ENCODE peak calls at places on chromosomes 12 and 14, in ten cellular contexts. C, Z, R, A, E, U, H, O, L and Q are unnamed samples.

GRCh38 chr12:111330800-111331752 is 37.8 kb downstream of the PHETA1 start:
- DNase-seq in C (no peak), Z (no peak), R (no peak), A (peak), E (peak), U (peak), H (peak), O (peak), L (peak), Q (peak)

GRCh38 chr14:90510208-90510607 is 113.4 kb downstream of the CALM1 start:
- DNase-seq in C (no peak), Z (peak), R (no peak), A (no peak), E (no peak), U (peak), H (no peak), O (no peak), L (no peak), Q (no peak)

GRCh38 chr14:39426605-39427004 is 5.6 kb downstream of the FBXO33 start:
- DNase-seq in C (no peak), Z (no peak), R (no peak), A (peak), E (peak), U (peak), H (no peak), O (peak), L (peak), Q (no peak)

GRCh38 chr14:101465795-101466448 is 95.4 kb upstream of the DIO3 start:
- DNase-seq in C (peak), Z (peak), R (no peak), A (no peak), E (no peak), U (no peak), H (no peak), O (no peak), L (no peak), Q (no peak)

GRCh38 chr14:102434647-102435175 is 72.0 kb downstream of the TECPR2 start:
- DNase-seq in C (no peak), Z (no peak), R (no peak), A (no peak), E (no peak), U (no peak), H (no peak), O (no peak), L (no peak), Q (no peak)

GRCh38 chr12:47014474-47014873 is 64.9 kb upstream of the PCED1B start:
- DNase-seq in C (no peak), Z (no peak), R (no peak), A (peak), E (no peak), U (no peak), H (no peak), O (peak), L (no peak), Q (no peak)

GRCh38 chr14:96038558-96038919 is 623 bp upstream of the C14orf132 start:
- DNase-seq in C (no peak), Z (no peak), R (no peak), A (no peak), E (no peak), U (peak), H (peak), O (no peak), L (no peak), Q (no peak)

GRCh38 chr12:13211859-13212664 is 15.5 kb downstream of the EMP1 start:
- DNase-seq in C (peak), Z (peak), R (peak), A (peak), E (peak), U (peak), H (peak), O (peak), L (peak), Q (peak)

GRCh38 chr12:78622529-78623221 is 241.9 kb upstream of the SYT1 start:
- DNase-seq in C (no peak), Z (no peak), R (no peak), A (no peak), E (no peak), U (no peak), H (no peak), O (no peak), L (peak), Q (no peak)

GRCh38 chr14:45253754-45254300 is 825 bp upstream of the MIS18BP1 start:
- DNase-seq in C (no peak), Z (no peak), R (no peak), A (peak), E (peak), U (peak), H (no peak), O (no peak), L (peak), Q (no peak)

GRCh38 chr14:60485600-60486251 is at the start of gene C14orf39:
- DNase-seq in C (peak), Z (no peak), R (peak), A (peak), E (no peak), U (peak), H (peak), O (peak), L (no peak), Q (peak)

GRCh38 chr14:80948291-80948690 is 6.8 kb upstream of the CEP128 start:
- DNase-seq in C (no peak), Z (no peak), R (no peak), A (no peak), E (no peak), U (no peak), H (no peak), O (no peak), L (no peak), Q (no peak)

GRCh38 chr12:120362516-120363273 is 6.3 kb downstream of the MSI1 start:
- DNase-seq in C (no peak), Z (no peak), R (peak), A (no peak), E (no peak), U (no peak), H (peak), O (no peak), L (no peak), Q (no peak)

GRCh38 chr14:81459421-81459820 is 59.3 kb upstream of the STON2 start:
- DNase-seq in C (no peak), Z (no peak), R (no peak), A (no peak), E (no peak), U (no peak), H (peak), O (no peak), L (no peak), Q (no peak)

GRCh38 chr12:1791104-1791927 is 29.0 kb upstream of the LRTM2 start:
- DNase-seq in C (no peak), Z (peak), R (peak), A (peak), E (peak), U (peak), H (peak), O (peak), L (peak), Q (peak)

GRCh38 chr14:54383811-54384210 is 13.0 kb upstream of the CDKN3 start:
- DNase-seq in C (no peak), Z (no peak), R (no peak), A (no peak), E (no peak), U (no peak), H (no peak), O (no peak), L (no peak), Q (no peak)

GRCh38 chr12:68609955-68610434 is 704 bp upstream of the RAP1B start:
- DNase-seq in C (no peak), Z (no peak), R (no peak), A (peak), E (no peak), U (no peak), H (no peak), O (no peak), L (peak), Q (no peak)

GRCh38 chr12:80412343-80412953 is 31.6 kb upstream of the PTPRQ start:
- DNase-seq in C (no peak), Z (no peak), R (peak), A (peak), E (peak), U (peak), H (no peak), O (peak), L (peak), Q (peak)

GRCh38 chr14:84453541-84453940 is 1076.4 kb upstream of the FLRT2 start:
- DNase-seq in C (no peak), Z (no peak), R (no peak), A (peak), E (no peak), U (no peak), H (no peak), O (peak), L (no peak), Q (no peak)

GRCh38 chr12:93113317-93114006 is 184.4 kb upstream of the EEA1 start:
- DNase-seq in C (no peak), Z (no peak), R (no peak), A (no peak), E (no peak), U (no peak), H (no peak), O (no peak), L (no peak), Q (no peak)

GRCh38 chr14:99735189-99736135 is 51.4 kb downstream of the CYP46A1 start:
- DNase-seq in C (no peak), Z (no peak), R (no peak), A (no peak), E (no peak), U (no peak), H (peak), O (no peak), L (no peak), Q (no peak)

GRCh38 chr12:124500232-124501079 is 67.0 kb downstream of the NCOR2 start:
- DNase-seq in C (peak), Z (no peak), R (no peak), A (peak), E (no peak), U (peak), H (peak), O (peak), L (no peak), Q (no peak)

GRCh38 chr14:103808403-103809001 is 38.9 kb downstream of the PPP1R13B start:
- DNase-seq in C (peak), Z (peak), R (peak), A (peak), E (peak), U (peak), H (peak), O (peak), L (peak), Q (peak)

GRCh38 chr12:39006286-39006685 is 100.9 kb upstream of the CPNE8 start:
- DNase-seq in C (no peak), Z (no peak), R (no peak), A (no peak), E (no peak), U (no peak), H (no peak), O (peak), L (no peak), Q (no peak)

GRCh38 chr14:102629011-102629444 is 36.6 kb downstream of the RCOR1 start:
- DNase-seq in C (no peak), Z (no peak), R (no peak), A (no peak), E (no peak), U (no peak), H (no peak), O (no peak), L (no peak), Q (no peak)

GRCh38 chr14:86012391-86012790 is 482.4 kb downstream of the FLRT2 start:
- DNase-seq in C (no peak), Z (no peak), R (no peak), A (no peak), E (no peak), U (peak), H (no peak), O (no peak), L (no peak), Q (no peak)

GRCh38 chr14:53979747-53980642 is 23.4 kb upstream of the BMP4 start:
- DNase-seq in C (no peak), Z (no peak), R (no peak), A (peak), E (no peak), U (peak), H (peak), O (peak), L (no peak), Q (no peak)

GRCh38 chr12:42568952-42569916 is 20.3 kb downstream of the PRICKLE1 start:
- DNase-seq in C (no peak), Z (no peak), R (peak), A (peak), E (peak), U (peak), H (no peak), O (peak), L (peak), Q (peak)

GRCh38 chr14:47917344-47917954 is 242.0 kb upstream of the MDGA2 start:
- DNase-seq in C (peak), Z (no peak), R (peak), A (peak), E (no peak), U (peak), H (peak), O (peak), L (peak), Q (peak)

GRCh38 chr12:104339663-104340062 is 36.1 kb downstream of the EID3 start:
- DNase-seq in C (no peak), Z (no peak), R (no peak), A (no peak), E (no peak), U (no peak), H (no peak), O (peak), L (no peak), Q (no peak)

GRCh38 chr14:34682787-34683321 is 31.5 kb downstream of the CFL2 start:
- DNase-seq in C (no peak), Z (no peak), R (no peak), A (peak), E (peak), U (no peak), H (no peak), O (peak), L (no peak), Q (peak)

GRCh38 chr14:89902876-89903275 is 51.7 kb downstream of the EFCAB11 start:
- DNase-seq in C (no peak), Z (no peak), R (no peak), A (no peak), E (no peak), U (no peak), H (no peak), O (no peak), L (no peak), Q (no peak)

GRCh38 chr12:65318186-65318685 is 39.8 kb downstream of the MSRB3 start:
- DNase-seq in C (no peak), Z (no peak), R (no peak), A (no peak), E (no peak), U (peak), H (no peak), O (no peak), L (no peak), Q (no peak)

GRCh38 chr12:65308601-65309071 is 30.2 kb downstream of the MSRB3 start:
- DNase-seq in C (no peak), Z (no peak), R (no peak), A (peak), E (no peak), U (no peak), H (no peak), O (no peak), L (no peak), Q (no peak)

GRCh38 chr12:65311260-65311659 is 32.8 kb downstream of the MSRB3 start:
- DNase-seq in C (no peak), Z (no peak), R (no peak), A (no peak), E (no peak), U (no peak), H (no peak), O (no peak), L (no peak), Q (no peak)

GRCh38 chr12:65308001-65308400 is 29.5 kb downstream of the MSRB3 start:
- DNase-seq in C (no peak), Z (no peak), R (no peak), A (peak), E (no peak), U (no peak), H (no peak), O (no peak), L (no peak), Q (no peak)

GRCh38 chr12:65313704-65314317 is 35.3 kb downstream of the MSRB3 start:
- DNase-seq in C (no peak), Z (no peak), R (no peak), A (peak), E (no peak), U (peak), H (no peak), O (peak), L (peak), Q (no peak)
- TF ChIP-seq CTCF in C (peak), Z (peak), R (peak), A (peak), E (no peak), U (peak), H (peak), O (peak), L (peak), Q (no peak)

DNA sequence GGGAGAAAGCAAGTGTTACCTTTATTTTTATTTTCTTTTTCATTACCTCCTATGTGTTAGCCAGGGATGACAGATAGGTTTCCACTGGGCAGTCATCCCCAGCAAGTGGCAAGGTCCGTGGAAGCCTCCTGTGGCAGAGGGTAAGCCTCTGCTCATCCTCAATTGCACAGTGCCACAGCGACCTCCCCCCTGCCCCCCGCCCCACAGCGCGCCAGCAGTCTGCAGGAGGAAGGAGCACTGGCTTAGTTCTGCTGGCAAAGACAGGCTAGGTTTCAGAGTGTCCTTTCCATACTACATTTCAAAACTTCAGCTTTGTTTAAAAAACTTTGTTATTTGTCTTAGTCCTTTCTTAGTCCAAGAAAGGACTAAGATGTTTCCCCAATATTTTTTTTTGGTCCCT is 194.7 kb downstream of the EXOC5 start:
- DNase-seq in C (no peak), Z (no peak), R (no peak), A (no peak), E (no peak), U (no peak), H (no peak), O (no peak), L (no peak), Q (no peak)
- TF ChIP-seq CTCF in C (no peak), Z (no peak), R (no peak), A (no peak), E (no peak), U (no peak), H (no peak), O (no peak), L (no peak), Q (no peak)

GRCh38 chr14:105178069-105178867 is 2.8 kb downstream of the NUDT14 start:
- DNase-seq in C (no peak), Z (no peak), R (no peak), A (no peak), E (no peak), U (no peak), H (no peak), O (no peak), L (no peak), Q (no peak)
- TF ChIP-seq CTCF in C (no peak), Z (no peak), R (no peak), A (no peak), E (no peak), U (no peak), H (no peak), O (no peak), L (no peak), Q (no peak)

DNA sequence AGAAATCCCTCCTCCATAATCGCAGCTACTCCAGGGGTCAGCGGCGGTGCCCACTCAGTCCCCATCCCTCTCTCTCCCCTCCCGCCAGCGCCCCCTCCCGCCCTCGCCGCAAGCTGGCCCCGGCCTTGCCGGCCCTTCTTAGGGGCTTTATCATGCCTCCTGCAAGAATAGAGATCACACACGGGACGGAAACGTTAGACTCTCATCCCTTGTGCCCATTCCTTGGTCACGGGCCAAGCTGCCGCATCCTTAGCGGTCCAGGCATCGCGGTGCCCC is 681 bp upstream of the COX14 start:
- DNase-seq in C (no peak), Z (no peak), R (no peak), A (no peak), E (peak), U (no peak), H (no peak), O (no peak), L (no peak), Q (no peak)
- TF ChIP-seq CTCF in C (no peak), Z (peak), R (no peak), A (no peak), E (no peak), U (no peak), H (no peak), O (no peak), L (no peak), Q (no peak)

DNA sequence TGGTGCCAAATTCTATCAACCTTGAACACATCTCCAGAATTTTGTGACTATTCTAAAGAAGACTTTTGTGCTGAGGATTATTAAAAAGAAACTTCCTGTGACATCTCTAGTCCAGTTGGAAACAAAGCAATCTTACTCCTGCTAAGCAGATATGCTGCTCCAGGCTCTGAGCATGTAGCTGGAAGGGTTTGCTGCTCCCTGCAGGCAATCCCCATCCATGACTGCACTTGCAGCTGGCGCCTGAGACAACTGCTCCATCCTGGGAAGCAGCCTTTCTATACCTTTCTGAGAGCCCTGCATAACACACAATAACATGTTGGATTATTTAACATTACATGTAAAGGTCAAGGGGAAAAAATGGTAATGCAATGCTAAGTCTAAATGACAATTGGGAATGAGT is 105.1 kb downstream of the NDUFA12 start:
- DNase-seq in C (no peak), Z (no peak), R (no peak), A (peak), E (no peak), U (peak), H (peak), O (peak), L (no peak), Q (no peak)
- TF ChIP-seq CTCF in C (no peak), Z (no peak), R (peak), A (peak), E (no peak), U (peak), H (peak), O (peak), L (no peak), Q (no peak)

GRCh38 chr12:400828-401227 is 616 bp upstream of the CCDC77 start:
- DNase-seq in C (no peak), Z (no peak), R (no peak), A (no peak), E (no peak), U (no peak), H (peak), O (no peak), L (no peak), Q (no peak)

GRCh38 chr12:401235-402126 is at the start of gene CCDC77:
- DNase-seq in C (peak), Z (peak), R (peak), A (peak), E (peak), U (peak), H (peak), O (peak), L (peak), Q (peak)

GRCh38 chr12:402127-402456 is 648 bp downstream of the CCDC77 start:
- DNase-seq in C (no peak), Z (no peak), R (no peak), A (peak), E (no peak), U (peak), H (peak), O (peak), L (peak), Q (no peak)
- TF ChIP-seq CTCF in C (no peak), Z (no peak), R (peak), A (peak), E (no peak), U (peak), H (peak), O (peak), L (peak), Q (no peak)

GRCh38 chr12:53071591-53072551 is 7.3 kb downstream of the SPRYD3 start:
- DNase-seq in C (no peak), Z (no peak), R (no peak), A (peak), E (no peak), U (no peak), H (peak), O (no peak), L (no peak), Q (no peak)
- TF ChIP-seq CTCF in C (no peak), Z (no peak), R (no peak), A (peak), E (no peak), U (peak), H (peak), O (peak), L (no peak), Q (no peak)